ENCODE peak calls at places on chromosomes 5 and 9, in eight cellular contexts. One of them, this sample, is unnamed.

GRCh38 chr5:109703165-109703564 is 13.4 kb downstream of the MAN2A1 start:
- DNase-seq in psoas muscle: no peak
- DNase-seq in foreskin fibroblast: no peak
- DNase-seq in foreskin keratinocyte: no peak
- DNase-seq in tibial artery: no peak
- DNase-seq in A673: no peak
- DNase-seq in Panc1: no peak
- DNase-seq in RWPE1: no peak
- DNase-seq in this sample: no peak

GRCh38 chr9:104200456-104200994 is 106.4 kb downstream of the SMC2 start:
- DNase-seq in psoas muscle: no peak
- DNase-seq in foreskin fibroblast: no peak
- DNase-seq in foreskin keratinocyte: no peak
- DNase-seq in tibial artery: no peak
- DNase-seq in A673: no peak
- DNase-seq in Panc1: no peak
- DNase-seq in RWPE1: no peak
- DNase-seq in this sample: no peak

GRCh38 chr5:172959824-172960799 is 888 bp downstream of the RPL26L1 start:
- DNase-seq in psoas muscle: no peak
- DNase-seq in foreskin fibroblast: no peak
- DNase-seq in foreskin keratinocyte: no peak
- DNase-seq in tibial artery: no peak
- DNase-seq in A673: no peak
- DNase-seq in Panc1: no peak
- DNase-seq in RWPE1: no peak
- DNase-seq in this sample: no peak

GRCh38 chr5:131635755-131636479 is 888 bp upstream of the RAPGEF6 start:
- DNase-seq in psoas muscle: no peak
- DNase-seq in foreskin fibroblast: no peak
- DNase-seq in foreskin keratinocyte: no peak
- DNase-seq in tibial artery: no peak
- DNase-seq in A673: no peak
- DNase-seq in Panc1: no peak
- DNase-seq in RWPE1: no peak
- DNase-seq in this sample: no peak

GRCh38 chr9:136774416-136775045 is 10.2 kb upstream of the LCN15 start:
- DNase-seq in psoas muscle: no peak
- DNase-seq in foreskin fibroblast: no peak
- DNase-seq in foreskin keratinocyte: no peak
- DNase-seq in tibial artery: no peak
- DNase-seq in A673: no peak
- DNase-seq in Panc1: no peak
- DNase-seq in RWPE1: no peak
- DNase-seq in this sample: no peak

GRCh38 chr5:164504141-164504772 is 998.8 kb downstream of the MAT2B start:
- DNase-seq in psoas muscle: no peak
- DNase-seq in foreskin fibroblast: peak
- DNase-seq in foreskin keratinocyte: peak
- DNase-seq in tibial artery: no peak
- DNase-seq in A673: peak
- DNase-seq in Panc1: peak
- DNase-seq in RWPE1: peak
- DNase-seq in this sample: peak

GRCh38 chr5:89353837-89354551 is 471.0 kb upstream of the MEF2C start:
- DNase-seq in psoas muscle: no peak
- DNase-seq in foreskin fibroblast: no peak
- DNase-seq in foreskin keratinocyte: no peak
- DNase-seq in tibial artery: no peak
- DNase-seq in A673: no peak
- DNase-seq in Panc1: no peak
- DNase-seq in RWPE1: no peak
- DNase-seq in this sample: no peak

GRCh38 chr5:176415240-176416122 is 858 bp downstream of the CLTB start:
- DNase-seq in psoas muscle: peak
- DNase-seq in foreskin fibroblast: peak
- DNase-seq in foreskin keratinocyte: peak
- DNase-seq in tibial artery: peak
- DNase-seq in A673: peak
- DNase-seq in Panc1: no peak
- DNase-seq in RWPE1: peak
- DNase-seq in this sample: no peak

GRCh38 chr5:142797420-142797819 is 27.2 kb downstream of the ARHGAP26 start:
- DNase-seq in psoas muscle: no peak
- DNase-seq in foreskin fibroblast: no peak
- DNase-seq in foreskin keratinocyte: no peak
- DNase-seq in tibial artery: no peak
- DNase-seq in A673: no peak
- DNase-seq in Panc1: no peak
- DNase-seq in RWPE1: no peak
- DNase-seq in this sample: no peak

GRCh38 chr5:164012376-164012775 is 507.0 kb downstream of the MAT2B start:
- DNase-seq in psoas muscle: no peak
- DNase-seq in foreskin fibroblast: no peak
- DNase-seq in foreskin keratinocyte: no peak
- DNase-seq in tibial artery: no peak
- DNase-seq in A673: no peak
- DNase-seq in Panc1: no peak
- DNase-seq in RWPE1: no peak
- DNase-seq in this sample: no peak

GRCh38 chr9:134607971-134608370 is 33.6 kb upstream of the COL5A1 start:
- DNase-seq in psoas muscle: no peak
- DNase-seq in foreskin fibroblast: no peak
- DNase-seq in foreskin keratinocyte: no peak
- DNase-seq in tibial artery: no peak
- DNase-seq in A673: no peak
- DNase-seq in Panc1: no peak
- DNase-seq in RWPE1: no peak
- DNase-seq in this sample: no peak

GRCh38 chr5:33579163-33579562 is 138.4 kb downstream of the TARS1 start:
- DNase-seq in psoas muscle: no peak
- DNase-seq in foreskin fibroblast: no peak
- DNase-seq in foreskin keratinocyte: no peak
- DNase-seq in tibial artery: no peak
- DNase-seq in A673: no peak
- DNase-seq in Panc1: no peak
- DNase-seq in RWPE1: no peak
- DNase-seq in this sample: no peak

GRCh38 chr9:136947955-136948510 is 3.0 kb downstream of the C8G start:
- DNase-seq in psoas muscle: peak
- DNase-seq in foreskin fibroblast: peak
- DNase-seq in foreskin keratinocyte: peak
- DNase-seq in tibial artery: no peak
- DNase-seq in A673: peak
- DNase-seq in Panc1: no peak
- DNase-seq in RWPE1: peak
- DNase-seq in this sample: no peak

GRCh38 chr5:181042036-181042435 is 2.0 kb downstream of the BTNL9 start:
- DNase-seq in psoas muscle: no peak
- DNase-seq in foreskin fibroblast: no peak
- DNase-seq in foreskin keratinocyte: no peak
- DNase-seq in tibial artery: no peak
- DNase-seq in A673: no peak
- DNase-seq in Panc1: no peak
- DNase-seq in RWPE1: no peak
- DNase-seq in this sample: no peak

GRCh38 chr9:137129089-137129455 is 9.9 kb upstream of the GRIN1 start:
- DNase-seq in psoas muscle: no peak
- DNase-seq in foreskin fibroblast: no peak
- DNase-seq in foreskin keratinocyte: no peak
- DNase-seq in tibial artery: no peak
- DNase-seq in A673: no peak
- DNase-seq in Panc1: no peak
- DNase-seq in RWPE1: no peak
- DNase-seq in this sample: no peak

DNA sequence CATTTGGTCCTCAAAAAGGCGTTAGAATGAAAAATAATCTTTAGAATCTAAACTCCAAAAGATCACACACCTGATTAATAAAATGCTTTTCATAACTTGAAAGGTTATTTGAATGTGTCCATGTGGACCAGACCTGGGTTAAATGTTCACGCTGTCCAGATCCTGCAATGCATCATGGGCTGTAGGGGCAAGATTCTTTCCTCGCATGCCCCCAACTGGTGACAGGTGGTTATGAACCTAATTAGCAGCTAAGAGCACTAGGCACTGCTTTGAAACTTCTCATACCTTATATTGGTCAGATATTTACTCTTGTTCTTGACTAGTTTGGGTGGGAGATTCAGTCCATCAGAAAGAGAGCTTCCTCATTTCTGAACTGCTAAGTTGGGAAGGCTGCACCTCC is 19.3 kb upstream of the PIP5K1B start:
- DNase-seq in psoas muscle: no peak
- DNase-seq in foreskin fibroblast: no peak
- DNase-seq in foreskin keratinocyte: no peak
- DNase-seq in tibial artery: no peak
- DNase-seq in A673: peak
- DNase-seq in Panc1: peak
- DNase-seq in RWPE1: no peak
- DNase-seq in this sample: no peak
- TF ChIP-seq CTCF in psoas muscle: no peak
- TF ChIP-seq CTCF in foreskin fibroblast: no peak
- TF ChIP-seq CTCF in foreskin keratinocyte: peak
- TF ChIP-seq CTCF in tibial artery: no peak
- TF ChIP-seq CTCF in A673: peak
- TF ChIP-seq CTCF in Panc1: peak
- TF ChIP-seq CTCF in RWPE1: no peak
- TF ChIP-seq CTCF in this sample: no peak

DNA sequence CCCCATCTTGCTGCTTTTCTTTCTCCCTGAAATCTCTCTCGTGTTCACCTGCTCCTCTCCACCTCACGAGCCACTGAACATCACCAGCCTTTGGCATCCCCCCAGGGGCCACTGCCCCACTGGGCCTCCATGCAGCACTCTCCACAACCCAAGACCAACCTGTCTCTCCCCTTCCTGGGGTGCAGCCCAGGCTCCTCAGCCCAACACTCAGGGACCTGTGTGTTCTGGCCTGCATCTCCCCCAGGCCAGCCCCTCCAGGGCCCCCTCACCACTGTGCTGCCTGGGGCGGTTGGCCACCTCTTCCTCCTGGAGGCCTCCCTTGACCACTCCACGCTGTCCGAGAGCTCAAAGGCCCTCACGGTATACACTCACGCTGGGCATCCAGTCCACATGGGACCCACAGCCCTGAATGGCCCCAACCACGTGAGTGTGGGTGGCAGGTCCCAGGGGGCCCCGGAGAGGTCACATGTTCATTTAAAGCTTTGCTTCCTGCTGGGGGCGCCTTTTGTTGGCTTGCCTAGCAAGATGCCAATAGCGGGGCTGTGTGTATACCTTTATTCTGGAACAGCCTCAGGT is 453 bp upstream of the DOK3 start:
- DNase-seq in psoas muscle: no peak
- DNase-seq in foreskin fibroblast: no peak
- DNase-seq in foreskin keratinocyte: no peak
- DNase-seq in tibial artery: no peak
- DNase-seq in A673: no peak
- DNase-seq in Panc1: no peak
- DNase-seq in RWPE1: no peak
- DNase-seq in this sample: no peak
- TF ChIP-seq CTCF in psoas muscle: no peak
- TF ChIP-seq CTCF in foreskin fibroblast: no peak
- TF ChIP-seq CTCF in foreskin keratinocyte: no peak
- TF ChIP-seq CTCF in tibial artery: no peak
- TF ChIP-seq CTCF in A673: no peak
- TF ChIP-seq CTCF in Panc1: no peak
- TF ChIP-seq CTCF in RWPE1: no peak
- TF ChIP-seq CTCF in this sample: no peak

GRCh38 chr5:77568082-77568481 is 70.4 kb downstream of the OTP start:
- DNase-seq in psoas muscle: no peak
- DNase-seq in foreskin fibroblast: no peak
- DNase-seq in foreskin keratinocyte: no peak
- DNase-seq in tibial artery: no peak
- DNase-seq in A673: no peak
- DNase-seq in Panc1: no peak
- DNase-seq in RWPE1: no peak
- DNase-seq in this sample: no peak

GRCh38 chr5:77569409-77569808 is 69.1 kb downstream of the OTP start:
- DNase-seq in psoas muscle: no peak
- DNase-seq in foreskin fibroblast: peak
- DNase-seq in foreskin keratinocyte: peak
- DNase-seq in tibial artery: no peak
- DNase-seq in A673: no peak
- DNase-seq in Panc1: no peak
- DNase-seq in RWPE1: no peak
- DNase-seq in this sample: no peak

GRCh38 chr5:77563475-77563874 is 71.4 kb upstream of the WDR41 start:
- DNase-seq in psoas muscle: no peak
- DNase-seq in foreskin fibroblast: no peak
- DNase-seq in foreskin keratinocyte: no peak
- DNase-seq in tibial artery: no peak
- DNase-seq in A673: peak
- DNase-seq in Panc1: no peak
- DNase-seq in RWPE1: no peak
- DNase-seq in this sample: no peak

GRCh38 chr5:77568555-77568954 is 70.0 kb downstream of the OTP start:
- DNase-seq in psoas muscle: no peak
- DNase-seq in foreskin fibroblast: no peak
- DNase-seq in foreskin keratinocyte: no peak
- DNase-seq in tibial artery: no peak
- DNase-seq in A673: no peak
- DNase-seq in Panc1: no peak
- DNase-seq in RWPE1: no peak
- DNase-seq in this sample: no peak
- TF ChIP-seq CTCF in psoas muscle: no peak
- TF ChIP-seq CTCF in foreskin fibroblast: no peak
- TF ChIP-seq CTCF in foreskin keratinocyte: no peak
- TF ChIP-seq CTCF in tibial artery: no peak
- TF ChIP-seq CTCF in A673: no peak
- TF ChIP-seq CTCF in Panc1: no peak
- TF ChIP-seq CTCF in RWPE1: no peak
- TF ChIP-seq CTCF in this sample: no peak

GRCh38 chr9:36867241-36867640 is 166.8 kb downstream of the PAX5 start:
- DNase-seq in psoas muscle: no peak
- DNase-seq in foreskin fibroblast: no peak
- DNase-seq in foreskin keratinocyte: no peak
- DNase-seq in tibial artery: no peak
- DNase-seq in A673: no peak
- DNase-seq in Panc1: no peak
- DNase-seq in RWPE1: no peak
- DNase-seq in this sample: no peak

GRCh38 chr9:36868591-36869282 is 165.3 kb downstream of the PAX5 start:
- DNase-seq in psoas muscle: no peak
- DNase-seq in foreskin fibroblast: no peak
- DNase-seq in foreskin keratinocyte: no peak
- DNase-seq in tibial artery: no peak
- DNase-seq in A673: no peak
- DNase-seq in Panc1: no peak
- DNase-seq in RWPE1: no peak
- DNase-seq in this sample: no peak

GRCh38 chr9:36867672-36868471 is 166.2 kb downstream of the PAX5 start:
- DNase-seq in psoas muscle: no peak
- DNase-seq in foreskin fibroblast: no peak
- DNase-seq in foreskin keratinocyte: no peak
- DNase-seq in tibial artery: no peak
- DNase-seq in A673: no peak
- DNase-seq in Panc1: no peak
- DNase-seq in RWPE1: no peak
- DNase-seq in this sample: no peak

GRCh38 chr9:36865731-36866635 is 168.1 kb downstream of the PAX5 start:
- DNase-seq in psoas muscle: no peak
- DNase-seq in foreskin fibroblast: no peak
- DNase-seq in foreskin keratinocyte: no peak
- DNase-seq in tibial artery: no peak
- DNase-seq in A673: no peak
- DNase-seq in Panc1: no peak
- DNase-seq in RWPE1: no peak
- DNase-seq in this sample: no peak

GRCh38 chr9:36866840-36867239 is 167.2 kb downstream of the PAX5 start:
- DNase-seq in psoas muscle: no peak
- DNase-seq in foreskin fibroblast: no peak
- DNase-seq in foreskin keratinocyte: no peak
- DNase-seq in tibial artery: no peak
- DNase-seq in A673: peak
- DNase-seq in Panc1: no peak
- DNase-seq in RWPE1: no peak
- DNase-seq in this sample: no peak
- TF ChIP-seq CTCF in psoas muscle: no peak
- TF ChIP-seq CTCF in foreskin fibroblast: no peak
- TF ChIP-seq CTCF in foreskin keratinocyte: no peak
- TF ChIP-seq CTCF in tibial artery: no peak
- TF ChIP-seq CTCF in A673: peak
- TF ChIP-seq CTCF in Panc1: no peak
- TF ChIP-seq CTCF in RWPE1: no peak
- TF ChIP-seq CTCF in this sample: no peak

This sample was measured in AG09319.